ENCODE peak calls at places on chromosomes 3 and 15, in four cellular contexts. N, O, I and Z are unnamed samples.

GRCh38 chr15:83207622-83208356 is at the start of gene HDGFL3:
- DNase-seq in N (peak), O (peak), I (peak), Z (peak)

GRCh38 chr3:159787794-159788205 is 200.8 kb upstream of the IL12A start:
- DNase-seq in N (no peak), O (peak), I (no peak), Z (peak)

GRCh38 chr3:121473001-121473400 is 72.8 kb downstream of the POLQ start:
- DNase-seq in N (no peak), O (no peak), I (no peak), Z (no peak)

GRCh38 chr3:23161308-23161707 is 41.8 kb upstream of the UBE2E2 start:
- DNase-seq in N (no peak), O (no peak), I (no peak), Z (no peak)

GRCh38 chr3:169813757-169814517 is 1.2 kb upstream of the LRRC34 start:
- DNase-seq in N (no peak), O (no peak), I (peak), Z (peak)

GRCh38 chr3:119600732-119601131 is 3.0 kb downstream of the PLA1A start:
- DNase-seq in N (peak), O (no peak), I (peak), Z (peak)

GRCh38 chr3:49165771-49166751 is at the start of gene CCDC71:
- DNase-seq in N (no peak), O (peak), I (peak), Z (peak)

GRCh38 chr3:72797773-72798543 is 50.3 kb downstream of the SHQ1 start:
- DNase-seq in N (no peak), O (peak), I (no peak), Z (peak)

GRCh38 chr3:51502562-51502910 is 2.7 kb upstream of the DCAF1 start:
- DNase-seq in N (no peak), O (no peak), I (no peak), Z (peak)

GRCh38 chr3:46551615-46552014 is 14.5 kb downstream of the LRRC2 start:
- DNase-seq in N (no peak), O (no peak), I (no peak), Z (no peak)

GRCh38 chr3:113018461-113019181 is 27.8 kb downstream of the GTPBP8 start:
- DNase-seq in N (no peak), O (peak), I (no peak), Z (no peak)

GRCh38 chr3:111484666-111485065 is 57.3 kb upstream of the CD96 start:
- DNase-seq in N (no peak), O (peak), I (no peak), Z (no peak)

GRCh38 chr3:23650371-23651140 is 155.2 kb upstream of the UBE2E1 start:
- DNase-seq in N (no peak), O (peak), I (no peak), Z (no peak)

GRCh38 chr3:119538772-119539171 is 20.6 kb downstream of the CD80 start:
- DNase-seq in N (no peak), O (no peak), I (no peak), Z (no peak)

GRCh38 chr15:69526696-69527095 is 74.1 kb downstream of the RPLP1 start:
- DNase-seq in N (peak), O (no peak), I (no peak), Z (no peak)

GRCh38 chr3:86554346-86554745 is 436.6 kb downstream of the VGLL3 start:
- DNase-seq in N (no peak), O (no peak), I (no peak), Z (peak)

GRCh38 chr3:165195226-165195625 is 958 bp downstream of the SLITRK3 start:
- DNase-seq in N (peak), O (no peak), I (no peak), Z (peak)

GRCh38 chr3:134941820-134942219 is 146.8 kb downstream of the EPHB1 start:
- DNase-seq in N (no peak), O (no peak), I (no peak), Z (no peak)

GRCh38 chr3:181715601-181716340 is 4.0 kb downstream of the SOX2 start:
- DNase-seq in N (no peak), O (no peak), I (peak), Z (peak)

GRCh38 chr3:136142592-136142991 is 53.5 kb downstream of the MSL2 start:
- DNase-seq in N (no peak), O (peak), I (no peak), Z (peak)

GRCh38 chr3:138012526-138012925 is 2.6 kb downstream of the CLDN18 start:
- DNase-seq in N (no peak), O (no peak), I (no peak), Z (no peak)

GRCh38 chr3:12907729-12908128 is 66.4 kb upstream of the RPL32 start:
- DNase-seq in N (no peak), O (no peak), I (no peak), Z (no peak)

GRCh38 chr3:175346573-175347356 is 487.6 kb downstream of the NAALADL2 start:
- DNase-seq in N (no peak), O (peak), I (no peak), Z (no peak)

GRCh38 chr3:172848910-172849309 is 98.4 kb downstream of the ECT2 start:
- DNase-seq in N (no peak), O (peak), I (no peak), Z (no peak)

GRCh38 chr3:135106445-135106844 is 311.4 kb downstream of the EPHB1 start:
- DNase-seq in N (peak), O (peak), I (peak), Z (peak)

GRCh38 chr3:30751610-30752299 is 142.7 kb downstream of the GADL1 start:
- DNase-seq in N (no peak), O (peak), I (peak), Z (peak)

GRCh38 chr15:55319537-55320325 is 709 bp downstream of the PIGB start:
- DNase-seq in N (no peak), O (peak), I (no peak), Z (no peak)

GRCh38 chr3:73046195-73046594 is 15.3 kb upstream of the EBLN2 start:
- DNase-seq in N (no peak), O (no peak), I (no peak), Z (peak)

GRCh38 chr3:151903501-151903991 is 30.1 kb downstream of the SUCNR1 start:
- DNase-seq in N (no peak), O (peak), I (no peak), Z (peak)

GRCh38 chr3:157051625-157052024 is 108.3 kb downstream of the CCNL1 start:
- DNase-seq in N (no peak), O (no peak), I (no peak), Z (no peak)

GRCh38 chr3:14393440-14394111 is 8.8 kb upstream of the SLC6A6 start:
- DNase-seq in N (no peak), O (peak), I (no peak), Z (peak)

GRCh38 chr15:89364741-89365450 is 30.3 kb upstream of the POLG start:
- DNase-seq in N (no peak), O (no peak), I (peak), Z (no peak)

GRCh38 chr3:42872718-42873117 is 3.0 kb downstream of the CYP8B1 start:
- DNase-seq in N (no peak), O (no peak), I (no peak), Z (no peak)

GRCh38 chr15:63236272-63236671 is 41.1 kb upstream of the APH1B start:
- DNase-seq in N (no peak), O (peak), I (no peak), Z (no peak)

GRCh38 chr3:38036906-38037305 is 2.1 kb upstream of the DLEC1 start:
- DNase-seq in N (no peak), O (no peak), I (no peak), Z (no peak)

GRCh38 chr15:66841953-66842681 is 140.1 kb downstream of the SMAD6 start:
- DNase-seq in N (peak), O (peak), I (no peak), Z (peak)

GRCh38 chr15:79516646-79517045 is 84.5 kb downstream of the MINAR1 start:
- DNase-seq in N (no peak), O (no peak), I (peak), Z (no peak)

GRCh38 chr15:70054884-70055387 is 42.8 kb downstream of the TLE3 start:
- DNase-seq in N (no peak), O (no peak), I (no peak), Z (no peak)

DNA sequence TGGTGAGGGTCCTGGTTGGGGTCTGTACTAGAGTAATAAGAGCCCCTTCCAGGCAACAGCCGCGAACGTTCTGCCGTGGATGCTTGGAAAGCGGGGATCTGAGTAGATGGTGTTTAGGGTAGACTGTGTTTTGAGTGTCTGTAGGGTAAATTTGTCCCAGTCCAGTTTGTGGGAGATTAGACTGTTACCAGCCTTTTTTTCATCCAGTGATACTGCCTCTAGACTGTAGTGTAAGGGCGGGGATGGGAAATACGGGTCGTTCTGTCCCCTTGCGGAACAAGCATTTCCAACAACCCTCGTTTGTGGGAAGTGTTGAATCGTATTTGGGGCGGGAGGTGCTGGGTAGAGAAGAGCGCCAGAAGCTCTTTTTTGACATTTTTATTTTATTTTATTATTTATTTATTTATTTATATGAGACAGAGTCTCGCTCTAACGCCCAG is 434 bp downstream of the HAUS2 start:
- DNase-seq in N (no peak), O (peak), I (no peak), Z (peak)
- H2BK5ac ChIP-seq in N (peak), O (peak), I (peak), Z (peak)

GRCh38 chr15:41945701-41946100 is 26.7 kb downstream of the EHD4 start:
- DNase-seq in N (no peak), O (no peak), I (no peak), Z (no peak)
- H2BK5ac ChIP-seq in N (no peak), O (peak), I (no peak), Z (no peak)

GRCh38 chr15:45166792-45167630 is 20.8 kb downstream of the SHF start:
- DNase-seq in N (peak), O (peak), I (peak), Z (peak)
- H2BK5ac ChIP-seq in N (peak), O (peak), I (peak), Z (peak)

GRCh38 chr3:15934389-15935195 is 136.8 kb upstream of the ANKRD28 start:
- DNase-seq in N (no peak), O (peak), I (no peak), Z (no peak)
- H2BK5ac ChIP-seq in N (no peak), O (no peak), I (no peak), Z (no peak)

DNA sequence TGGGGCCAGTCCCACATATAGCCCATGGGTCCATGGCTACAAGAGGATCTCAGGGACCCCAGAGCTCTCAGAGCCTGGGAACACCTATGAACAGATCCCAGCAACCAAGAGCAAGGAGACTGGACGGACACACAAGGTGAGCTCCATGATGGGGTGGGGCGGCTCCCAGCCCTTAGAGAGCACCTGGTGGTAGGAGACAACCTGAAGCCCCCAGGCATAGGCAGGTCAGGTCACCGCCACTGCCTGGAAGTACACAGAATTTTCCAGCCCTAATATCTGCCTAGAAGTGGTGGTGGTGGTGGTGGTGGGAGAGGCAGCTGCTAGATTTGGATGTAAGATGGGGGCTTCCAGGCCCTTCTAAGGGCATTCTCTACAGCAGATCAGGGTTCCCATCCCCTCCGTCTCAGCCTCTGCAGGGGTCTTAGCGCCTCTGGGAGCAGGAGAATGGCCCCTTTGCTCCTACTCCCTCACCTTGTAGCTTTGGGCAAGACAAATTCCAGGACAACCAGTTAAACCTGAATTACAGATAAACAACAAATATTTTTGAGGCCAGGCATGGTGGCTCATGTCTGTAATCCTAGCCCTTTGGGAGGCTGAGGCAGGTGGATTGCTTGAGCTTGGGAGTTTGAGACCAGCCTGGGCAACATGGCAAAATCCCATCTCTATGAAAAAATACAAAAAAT is 9.2 kb downstream of the SH2D7 start:
- DNase-seq in N (no peak), O (no peak), I (no peak), Z (peak)
- H2BK5ac ChIP-seq in N (no peak), O (no peak), I (no peak), Z (no peak)

GRCh38 chr15:91202510-91202909 is 102.5 kb downstream of the SV2B start:
- DNase-seq in N (no peak), O (no peak), I (no peak), Z (no peak)

GRCh38 chr15:91203619-91204018 is 103.6 kb downstream of the SV2B start:
- DNase-seq in N (no peak), O (no peak), I (no peak), Z (no peak)

GRCh38 chr15:91209318-91209717 is 109.3 kb downstream of the SV2B start:
- DNase-seq in N (no peak), O (no peak), I (no peak), Z (no peak)

DNA sequence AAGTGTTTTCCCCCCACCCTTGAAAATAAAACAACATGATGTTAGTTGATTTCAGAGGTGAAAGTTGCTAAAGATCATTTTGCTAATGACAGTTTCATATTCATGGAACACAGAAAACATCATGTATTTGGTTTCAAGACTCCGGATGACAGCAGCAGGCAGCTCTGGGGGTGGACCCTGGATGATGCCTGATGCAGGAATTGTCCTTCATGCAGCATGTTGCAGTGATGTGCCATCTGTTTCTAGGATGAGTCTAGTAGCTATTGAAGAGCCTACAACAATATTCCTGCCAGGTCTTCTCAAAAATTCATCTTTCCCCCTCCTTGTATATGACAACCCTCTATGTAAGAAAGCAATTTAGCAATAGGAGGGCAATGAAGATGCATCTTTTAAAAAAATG is 108.3 kb downstream of the SV2B start:
- DNase-seq in N (no peak), O (no peak), I (no peak), Z (no peak)
- H2BK5ac ChIP-seq in N (no peak), O (no peak), I (no peak), Z (no peak)